ENCODE peak calls at places on chromosomes 4 and X, in four cellular contexts. S, C, F and D are unnamed samples.

GRCh38 chr4:144649646-144650045 is 3.7 kb downstream of the HHIP start:
- DNase-seq in S (no peak), C (no peak), F (no peak), D (no peak)

GRCh38 chr4:138414202-138414601 is 172.1 kb upstream of the SLC7A11 start:
- DNase-seq in S (no peak), C (no peak), F (no peak), D (no peak)

GRCh38 chr4:173507471-173508385 is 22.3 kb downstream of the HAND2 start:
- DNase-seq in S (no peak), C (no peak), F (no peak), D (no peak)

GRCh38 chrX:133250184-133251080 is 32.3 kb upstream of the TFDP3 start:
- DNase-seq in S (no peak), C (no peak), F (no peak), D (no peak)

GRCh38 chr4:128553665-128554515 is 255.6 kb upstream of the JADE1 start:
- DNase-seq in S (no peak), C (peak), F (no peak), D (no peak)

GRCh38 chr4:20318899-20319291 is 67.2 kb downstream of the SLIT2 start:
- DNase-seq in S (no peak), C (peak), F (no peak), D (no peak)

GRCh38 chr4:114108869-114109268 is 129.4 kb upstream of the ARSJ start:
- DNase-seq in S (no peak), C (peak), F (peak), D (no peak)

GRCh38 chrX:100636321-100636991 is at the start of gene TSPAN6:
- DNase-seq in S (peak), C (peak), F (peak), D (peak)

GRCh38 chr4:149841686-149842085 is 26.0 kb upstream of the IQCM start:
- DNase-seq in S (no peak), C (no peak), F (no peak), D (no peak)

GRCh38 chrX:69066021-69066757 is 99.1 kb downstream of the PJA1 start:
- DNase-seq in S (no peak), C (no peak), F (no peak), D (no peak)

GRCh38 chr4:108592674-108592986 is 27.7 kb upstream of the RPL34 start:
- DNase-seq in S (no peak), C (no peak), F (no peak), D (no peak)

GRCh38 chr4:38177035-38177791 is 217.0 kb downstream of the PTTG2 start:
- DNase-seq in S (no peak), C (no peak), F (peak), D (peak)

GRCh38 chr4:71270901-71271300 is 67.9 kb upstream of the SLC4A4 start:
- DNase-seq in S (no peak), C (peak), F (peak), D (no peak)

GRCh38 chrX:15834051-15834450 is 20.6 kb downstream of the AP1S2 start:
- DNase-seq in S (no peak), C (no peak), F (no peak), D (no peak)

GRCh38 chrX:15834827-15835595 is 19.6 kb downstream of the AP1S2 start:
- DNase-seq in S (no peak), C (no peak), F (no peak), D (no peak)

GRCh38 chrX:15843960-15844359 is 10.7 kb downstream of the AP1S2 start:
- DNase-seq in S (no peak), C (no peak), F (no peak), D (no peak)

GRCh38 chrX:15838017-15838416 is 16.6 kb downstream of the AP1S2 start:
- DNase-seq in S (no peak), C (peak), F (no peak), D (no peak)
- TF ChIP-seq CTCF in S (no peak), C (peak), F (peak), D (peak)

GRCh38 chrX:104342065-104342464 is 87.3 kb upstream of the ESX1 start:
- DNase-seq in S (no peak), C (no peak), F (no peak), D (no peak)

GRCh38 chrX:104351173-104351769 is 96.5 kb upstream of the ESX1 start:
- DNase-seq in S (no peak), C (peak), F (peak), D (peak)

GRCh38 chrX:104343408-104344129 is 88.8 kb upstream of the ESX1 start:
- DNase-seq in S (peak), C (peak), F (peak), D (peak)

GRCh38 chrX:104347860-104348259 is 93.1 kb upstream of the ESX1 start:
- DNase-seq in S (no peak), C (peak), F (peak), D (no peak)
- TF ChIP-seq CTCF in S (no peak), C (no peak), F (no peak), D (no peak)

GRCh38 chrX:129115104-129115503 is 408.2 kb downstream of the SMARCA1 start:
- DNase-seq in S (no peak), C (peak), F (peak), D (peak)
- TF ChIP-seq CTCF in S (no peak), C (no peak), F (no peak), D (peak)

DNA sequence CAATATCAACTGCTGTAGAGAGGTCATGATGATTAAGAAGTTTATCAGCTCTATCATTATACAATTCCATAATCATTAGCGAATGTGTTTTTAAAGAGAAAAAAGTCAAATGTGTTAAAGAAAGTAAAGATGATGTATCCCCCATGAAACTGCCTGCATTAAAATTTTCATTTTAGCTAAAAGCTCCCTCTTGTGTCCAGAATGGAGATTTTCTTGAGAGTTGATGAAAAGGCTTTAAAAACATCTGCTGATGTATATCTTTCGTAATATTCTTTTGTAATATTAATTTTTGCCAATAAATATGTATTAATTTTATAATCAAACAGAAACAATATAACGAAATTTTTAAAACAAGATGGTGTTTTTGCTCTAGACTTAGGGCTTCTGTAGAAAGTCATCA is 52.1 kb upstream of the LHFPL1 start:
- DNase-seq in S (no peak), C (no peak), F (peak), D (no peak)
- TF ChIP-seq CTCF in S (peak), C (peak), F (no peak), D (peak)

GRCh38 chrX:39652336-39652735 is 445.4 kb downstream of the BCOR start:
- DNase-seq in S (peak), C (peak), F (peak), D (no peak)
- TF ChIP-seq CTCF in S (peak), C (peak), F (peak), D (peak)

DNA sequence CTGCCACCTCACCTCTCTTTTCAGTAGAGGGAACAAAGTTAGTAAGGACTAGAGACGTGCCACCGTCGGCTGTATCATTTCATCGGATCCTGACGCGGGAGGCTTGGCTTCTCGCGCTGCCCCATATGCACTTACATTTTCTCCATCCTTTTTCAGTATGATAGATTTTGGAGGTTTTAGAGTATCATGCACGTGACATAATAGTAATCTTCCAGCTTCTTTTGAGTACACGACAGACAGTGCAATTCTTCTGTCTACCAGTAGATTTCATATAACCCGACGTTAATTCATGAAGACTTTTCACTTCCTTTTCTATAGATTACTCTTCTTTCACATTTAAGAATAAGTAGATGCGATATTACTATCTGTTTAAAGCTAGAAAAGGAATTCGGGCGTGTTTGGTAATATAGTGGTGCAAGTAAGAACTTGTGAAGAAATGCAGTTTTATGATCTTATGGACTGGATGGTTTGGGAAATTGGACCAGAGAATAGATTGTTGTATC is 995 bp downstream of the CDS1 start:
- DNase-seq in S (no peak), C (no peak), F (no peak), D (no peak)
- TF ChIP-seq CTCF in S (no peak), C (peak), F (peak), D (no peak)